ENCODE peak calls at places on chromosomes 4 and X, in seven cellular contexts. C, A, X, W, N, S and E are unnamed samples.

GRCh38 chr4:45327544-45327943 is 601.2 kb upstream of the GNPDA2 start:
- DNase-seq in A (no peak), S (no peak), W (no peak), N (no peak), C (no peak), X (no peak), E (no peak)

GRCh38 chr4:184669251-184669650 is 19.7 kb downstream of the PRIMPOL start:
- DNase-seq in A (no peak), N (no peak), W (peak; percentile 9), C (no peak), S (no peak), X (no peak), E (no peak)

GRCh38 chr4:62342346-62342745 is 1142.2 kb downstream of the ADGRL3 start:
- DNase-seq in S (no peak), A (no peak), X (no peak), N (no peak), C (no peak), W (no peak), E (no peak)

GRCh38 chrX:150569155-150569477 is 695 bp downstream of the MTM1 start:
- DNase-seq in X (no peak), C (peak; percentile 64), S (no peak), W (no peak), N (no peak), A (no peak), E (peak; percentile 41)

GRCh38 chr4:7359302-7360063 is 75.2 kb downstream of the PSAPL1 start:
- DNase-seq in X (no peak), S (no peak), W (peak; percentile 4), N (no peak), A (peak; percentile 73), C (no peak), E (no peak)

GRCh38 chr4:105715692-105716278 is 7.2 kb downstream of the GSTCD start:
- DNase-seq in A (no peak), W (no peak), C (no peak), S (no peak), X (no peak), N (no peak), E (no peak)

GRCh38 chrX:68692651-68693050 is 45.2 kb downstream of the STARD8 start:
- DNase-seq in W (no peak), A (no peak), S (no peak), N (no peak), X (no peak), C (no peak), E (no peak)

GRCh38 chrX:83845397-83845796 is 15.5 kb upstream of the CYLC1 start:
- DNase-seq in X (no peak), N (no peak), C (no peak), A (no peak), W (no peak), S (no peak), E (no peak)

GRCh38 chrX:110568396-110568795 is 209.7 kb downstream of the RTL9 start:
- DNase-seq in X (no peak), N (no peak), S (no peak), C (no peak), A (no peak), W (no peak), E (no peak)

GRCh38 chr4:173288296-173288695 is 45.9 kb downstream of the HMGB2 start:
- DNase-seq in W (peak; percentile 49), N (peak; percentile 38), X (peak; percentile 25), C (peak; percentile 77), A (peak; percentile 45), S (peak; percentile 80), E (peak; percentile 68)

GRCh38 chrX:74779175-74779574 is 146.1 kb downstream of the NEXMIF start:
- DNase-seq in X (no peak), A (no peak), S (no peak), C (no peak), N (no peak), W (no peak), E (no peak)

GRCh38 chr4:21802406-21802805 is 146.2 kb downstream of the KCNIP4 start:
- DNase-seq in A (no peak), W (no peak), C (no peak), X (no peak), S (no peak), N (no peak), E (no peak)